ENCODE peak calls at places on chromosomes 4 and X, in nine cellular contexts. A, O, U, I, Y, H, X, W and P are unnamed samples.
A peak's percentile ranks its signal among the peaks of the same experiment; 100 is the strongest.

GRCh38 chrX:17359500-17359899 is 15.5 kb upstream of the NHS start:
- DNase-seq in U (no peak), X (no peak), Y (no peak), A (no peak), H (peak; percentile 62), O (no peak), W (no peak), I (peak; percentile 17), P (no peak)

GRCh38 chr4:20612313-20612712 is 87.9 kb upstream of the PACRGL start:
- DNase-seq in U (no peak), W (no peak), I (no peak), H (peak; percentile 86), A (no peak), O (no peak), X (no peak), Y (no peak), P (no peak)

GRCh38 chrX:46831620-46832327 is 5.1 kb upstream of the RP2 start:
- DNase-seq in X (no peak), U (no peak), Y (no peak), W (peak; percentile 29), A (no peak), H (peak; percentile 59), O (no peak), I (peak; percentile 35), P (no peak)

GRCh38 chr4:56240554-56241190 is 146.6 kb downstream of the AASDH start:
- DNase-seq in Y (no peak), W (peak; percentile 21), A (no peak), I (no peak), H (peak; percentile 87), X (no peak), U (peak; percentile 18), O (no peak), P (no peak)

GRCh38 chrX:72306851-72307645 is 1.3 kb upstream of the CITED1 start:
- DNase-seq in O (no peak), H (peak; percentile 73), U (peak; percentile 80), W (peak; percentile 71), Y (peak; percentile 67), X (peak; percentile 61), I (peak; percentile 47), A (no peak), P (peak; percentile 56)

GRCh38 chr4:24988776-24989175 is 42.0 kb downstream of the LGI2 start:
- DNase-seq in U (peak; percentile 9), X (peak; percentile 35), I (peak; percentile 58), H (peak; percentile 32), W (peak; percentile 64), Y (peak; percentile 16), A (peak; percentile 82), O (no peak), P (peak; percentile 93)

GRCh38 chrX:39439910-39440733 is 638.9 kb downstream of the MID1IP1 start:
- DNase-seq in U (no peak), X (peak; percentile 24), I (no peak), O (peak; percentile 21), Y (no peak), W (no peak), A (no peak), H (no peak), P (no peak)

GRCh38 chr4:48944252-48944651 is 37.7 kb upstream of the OCIAD2 start:
- DNase-seq in H (peak; percentile 71), U (no peak), W (no peak), O (no peak), I (no peak), A (no peak), X (no peak), Y (peak; percentile 15), P (no peak)

GRCh38 chrX:17559728-17560379 is 177.4 kb upstream of the SCML1 start:
- DNase-seq in Y (peak; percentile 30), X (no peak), I (peak; percentile 84), W (peak; percentile 73), O (no peak), U (peak; percentile 32), A (no peak), H (peak; percentile 92), P (no peak)

GRCh38 chrX:47645530-47645929 is 4.8 kb downstream of the ELK1 start:
- DNase-seq in X (no peak), Y (no peak), O (no peak), H (no peak), W (no peak), I (no peak), U (no peak), A (no peak), P (no peak)

GRCh38 chrX:143536176-143536575 is 18.9 kb upstream of the SPANXN3 start:
- DNase-seq in H (no peak), O (no peak), Y (no peak), W (no peak), X (no peak), I (no peak), A (no peak), U (no peak), P (no peak)

GRCh38 chr4:48779998-48780866 is at the start of gene FRYL:
- DNase-seq in X (peak; percentile 93), A (peak; percentile 97), W (peak; percentile 100), O (peak; percentile 97), H (peak; percentile 99), I (peak; percentile 100), U (peak; percentile 82), Y (peak; percentile 73), P (peak; percentile 96)

GRCh38 chr4:1775731-1776500 is 17.2 kb upstream of the FGFR3 start:
- DNase-seq in U (no peak), O (no peak), W (no peak), Y (no peak), X (no peak), H (no peak), I (no peak), A (no peak), P (no peak)

GRCh38 chr4:125735107-125735506 is 420.4 kb downstream of the FAT4 start:
- DNase-seq in H (peak; percentile 96), I (peak; percentile 92), Y (peak; percentile 31), W (peak; percentile 96), X (no peak), O (no peak), A (peak; percentile 17), U (no peak), P (no peak)